ENCODE peak calls at places on chromosome X, in nine cellular contexts. M, P, K, L, S, G, X, T and F are unnamed samples.

GRCh38 chrX:140360284-140360683 is 144.6 kb downstream of the SOX3 start:
- DNase-seq in S (no peak), G (no peak), L (no peak), T (no peak), P (no peak), K (no peak), M (no peak), X (no peak), F (no peak)

GRCh38 chrX:48540015-48540350 is 469 bp downstream of the TBC1D25 start:
- DNase-seq in M (peak), X (no peak), T (peak), K (peak), L (no peak), P (peak), S (no peak), G (peak), F (no peak)

GRCh38 chrX:110284159-110284558 is 33.7 kb downstream of the AMMECR1 start:
- DNase-seq in L (peak), K (no peak), X (no peak), T (peak), M (no peak), G (peak), S (peak), P (no peak), F (no peak)

GRCh38 chrX:55490974-55491373 is 1.3 kb upstream of the USP51 start:
- DNase-seq in P (no peak), X (no peak), K (no peak), T (no peak), M (no peak), S (no peak), L (no peak), G (no peak), F (no peak)

GRCh38 chrX:9349572-9350259 is 115.1 kb upstream of the TBL1X start:
- DNase-seq in M (no peak), S (no peak), G (peak), P (no peak), X (no peak), K (no peak), L (peak), T (no peak), F (no peak)

GRCh38 chrX:86133761-86134160 is 14.5 kb upstream of the DACH2 start:
- DNase-seq in P (no peak), S (no peak), K (peak), G (peak), X (no peak), M (no peak), T (no peak), L (no peak), F (no peak)

GRCh38 chrX:22203186-22203585 is 69.5 kb upstream of the CBLL2 start:
- DNase-seq in P (no peak), M (no peak), S (no peak), L (no peak), T (no peak), K (no peak), X (no peak), G (no peak), F (no peak)

GRCh38 chrX:150926304-150926703 is 27.8 kb upstream of the CD99L2 start:
- DNase-seq in K (no peak), S (no peak), L (no peak), M (no peak), P (no peak), X (no peak), T (no peak), G (no peak), F (no peak)

GRCh38 chrX:108362026-108362425 is 76.2 kb downstream of the COL4A6 start:
- DNase-seq in L (no peak), X (no peak), T (no peak), P (no peak), G (no peak), M (no peak), S (no peak), K (no peak), F (no peak)

GRCh38 chrX:150769408-150769807 is 76.2 kb downstream of the MTMR1 start:
- DNase-seq in K (no peak), T (no peak), G (no peak), L (no peak), M (no peak), S (no peak), X (no peak), P (no peak), F (no peak)

GRCh38 chrX:71282514-71283408 is 674 bp upstream of the NONO start:
- DNase-seq in M (peak), S (no peak), X (peak), K (peak), L (no peak), T (no peak), P (peak), G (no peak), F (no peak)

GRCh38 chrX:23554304-23554703 is 113.0 kb upstream of the PRDX4 start:
- DNase-seq in X (no peak), L (peak), P (no peak), G (peak), S (no peak), K (peak), T (peak), M (no peak), F (no peak)

GRCh38 chrX:53281321-53281822 is at the start of gene IQSEC2:
- DNase-seq in T (peak), S (peak), G (peak), M (no peak), P (no peak), K (peak), X (no peak), L (peak), F (peak)